ENCODE peak calls at places on chromosome 4, in six cellular contexts. Z, I, U, O, M and G are unnamed samples.

GRCh38 chr4:40134206-40134917 is 62.5 kb upstream of the RHOH start:
- DNase-seq in Z (no peak), I (no peak), U (no peak), O (no peak), M (no peak), G (no peak)

GRCh38 chr4:95546866-95547707 is 1.7 kb downstream of the UNC5C start:
- DNase-seq in Z (no peak), I (no peak), U (no peak), O (no peak), M (no peak), G (no peak)

GRCh38 chr4:99722662-99723061 is 65.0 kb upstream of the C4orf54 start:
- DNase-seq in Z (no peak), I (no peak), U (no peak), O (no peak), M (no peak), G (no peak)

GRCh38 chr4:112140536-112140935 is 4.7 kb upstream of the FAM241A start:
- DNase-seq in Z (no peak), I (peak; percentile 57), U (no peak), O (peak; percentile 28), M (no peak), G (no peak)

GRCh38 chr4:168931215-168931650 is 78.8 kb downstream of the CBR4 start:
- DNase-seq in Z (no peak), I (no peak), U (no peak), O (no peak), M (no peak), G (no peak)

GRCh38 chr4:109967798-109968520 is 55.3 kb downstream of the EGF start:
- DNase-seq in Z (no peak), I (no peak), U (no peak), O (peak; percentile 55), M (no peak), G (no peak)

GRCh38 chr4:73864365-73864764 is 4.8 kb upstream of the CXCL1 start:
- DNase-seq in Z (no peak), I (no peak), U (peak; percentile 3), O (peak; percentile 17), M (no peak), G (no peak)

GRCh38 chr4:14943749-14944148 is 58.5 kb upstream of the CPEB2 start:
- DNase-seq in Z (no peak), I (no peak), U (no peak), O (no peak), M (no peak), G (no peak)

GRCh38 chr4:173834151-173834550 is 304.1 kb upstream of the HAND2 start:
- DNase-seq in Z (no peak), I (peak; percentile 23), U (no peak), O (peak; percentile 15), M (peak; percentile 6), G (no peak)

GRCh38 chr4:165537028-165537648 is 158.3 kb downstream of the CPE start:
- DNase-seq in Z (no peak), I (peak; percentile 75), U (peak; percentile 25), O (peak; percentile 68), M (no peak), G (peak; percentile 57)

GRCh38 chr4:54152846-54153600 is 53.1 kb downstream of the GSX2 start:
- DNase-seq in Z (no peak), I (peak; percentile 64), U (no peak), O (no peak), M (peak; percentile 50), G (peak; percentile 67)

GRCh38 chr4:26325191-26325590 is 4.4 kb downstream of the RBPJ start:
- DNase-seq in Z (no peak), I (peak; percentile 47), U (no peak), O (peak; percentile 76), M (no peak), G (no peak)

GRCh38 chr4:12360391-12360790 is 931.7 kb upstream of the HS3ST1 start:
- DNase-seq in Z (no peak), I (peak; percentile 47), U (no peak), O (no peak), M (no peak), G (no peak)

GRCh38 chr4:52234539-52235174 is 183.6 kb downstream of the SPATA18 start:
- DNase-seq in Z (no peak), I (peak; percentile 49), U (peak; percentile 16), O (peak; percentile 93), M (no peak), G (peak; percentile 42)

GRCh38 chr4:107035711-107036601 is at the start of gene DKK2:
- DNase-seq in Z (no peak), I (peak; percentile 22), U (peak; percentile 53), O (peak; percentile 30), M (no peak), G (peak; percentile 54)

GRCh38 chr4:81214144-81214517 is 891 bp downstream of the PRKG2 start:
- DNase-seq in Z (no peak), I (no peak), U (no peak), O (no peak), M (no peak), G (no peak)

GRCh38 chr4:5954056-5954760 is 61.3 kb upstream of the CRMP1 start:
- DNase-seq in Z (no peak), I (no peak), U (no peak), O (no peak), M (no peak), G (no peak)

GRCh38 chr4:6608758-6609414 is 31.6 kb upstream of the MRFAP1 start:
- DNase-seq in Z (no peak), I (no peak), U (no peak), O (peak; percentile 1), M (no peak), G (no peak)

GRCh38 chr4:154366956-154367355 is 124.6 kb downstream of the DCHS2 start:
- DNase-seq in Z (no peak), I (no peak), U (no peak), O (no peak), M (no peak), G (no peak)

GRCh38 chr4:81207793-81208192 is 7.2 kb downstream of the PRKG2 start:
- DNase-seq in Z (no peak), I (peak; percentile 76), U (no peak), O (peak; percentile 20), M (peak; percentile 64), G (peak; percentile 78)

GRCh38 chr4:140242357-140243284 is 88.6 kb upstream of the MAML3 start:
- DNase-seq in Z (no peak), I (peak; percentile 29), U (no peak), O (peak; percentile 84), M (no peak), G (no peak)

GRCh38 chr4:29553842-29554241 is 1166.3 kb upstream of the PCDH7 start:
- DNase-seq in Z (no peak), I (no peak), U (no peak), O (no peak), M (peak; percentile 45), G (no peak)

GRCh38 chr4:1080961-1081688 is 32.2 kb downstream of the RNF212 start:
- DNase-seq in Z (no peak), I (peak; percentile 34), U (no peak), O (no peak), M (peak; percentile 19), G (no peak)

GRCh38 chr4:76585897-76586360 is 150.9 kb downstream of the SHROOM3 start:
- DNase-seq in Z (no peak), I (peak; percentile 42), U (peak; percentile 90), O (no peak), M (no peak), G (peak; percentile 60)

GRCh38 chr4:158758703-158759102 is 10.1 kb upstream of the FNIP2 start:
- DNase-seq in Z (no peak), I (no peak), U (no peak), O (no peak), M (no peak), G (no peak)

GRCh38 chr4:38114435-38114834 is 154.2 kb downstream of the PTTG2 start:
- DNase-seq in Z (no peak), I (no peak), U (no peak), O (peak; percentile 36), M (no peak), G (peak; percentile 48)

GRCh38 chr4:57492479-57492878 is 382.3 kb upstream of the IGFBP7 start:
- DNase-seq in Z (no peak), I (no peak), U (no peak), O (no peak), M (no peak), G (no peak)

GRCh38 chr4:58502839-58503238 is 1392.7 kb upstream of the IGFBP7 start:
- DNase-seq in Z (no peak), I (no peak), U (peak; percentile 6), O (no peak), M (no peak), G (no peak)

GRCh38 chr4:74283614-74284013 is 24.7 kb upstream of the EPGN start:
- DNase-seq in Z (no peak), I (peak; percentile 42), U (no peak), O (no peak), M (peak; percentile 36), G (peak; percentile 29)